ENCODE peak calls at places on chromosomes 5 and 9, in four cellular contexts. U is PC-3, A is brain microvascular endothelial cell, Y is cardiac fibroblast. F is an unnamed sample.
A peak's percentile ranks its signal among the peaks of the same experiment; 100 is the strongest.

GRCh38 chr9:20835364-20836286 is 151.6 kb downstream of the FOCAD start:
- DNase-seq in U (peak; percentile 26), A (peak; percentile 6), Y (peak; percentile 41), F (peak; percentile 24)

GRCh38 chr9:120642129-120642528 is 62.2 kb upstream of the CDK5RAP2 start:
- DNase-seq in U (no peak), A (peak; percentile 17), Y (no peak), F (no peak)

GRCh38 chr9:133928248-133928764 is 63.8 kb downstream of the VAV2 start:
- DNase-seq in U (no peak), A (no peak), Y (no peak), F (no peak)

GRCh38 chr9:6214903-6215302 is 704 bp upstream of the IL33 start:
- DNase-seq in U (no peak), A (no peak), Y (peak; percentile 82), F (peak; percentile 49)

GRCh38 chr5:32725994-32726659 is 15.0 kb downstream of the NPR3 start:
- DNase-seq in U (no peak), A (no peak), Y (peak; percentile 19), F (no peak)

GRCh38 chr5:51398875-51399635 is 15.8 kb downstream of the ISL1 start:
- DNase-seq in U (no peak), A (no peak), Y (no peak), F (no peak)

GRCh38 chr5:39014544-39014943 is 59.7 kb downstream of the RICTOR start:
- DNase-seq in U (no peak), A (peak; percentile 93), Y (peak; percentile 69), F (peak; percentile 72)

GRCh38 chr5:72108200-72109050 is 1.1 kb downstream of the MAP1B start:
- DNase-seq in U (peak; percentile 55), A (peak; percentile 70), Y (peak; percentile 75), F (peak; percentile 60)

GRCh38 chr9:89477811-89478583 is 19.9 kb downstream of the SEMA4D start:
- DNase-seq in U (peak; percentile 71), A (peak; percentile 22), Y (peak; percentile 82), F (no peak)

GRCh38 chr5:56200856-56201638 is 32.1 kb downstream of the ANKRD55 start:
- DNase-seq in U (peak; percentile 71), A (peak; percentile 71), Y (peak; percentile 88), F (peak; percentile 72)

GRCh38 chr5:43484049-43484849 is 584 bp upstream of the TMEM267 start:
- DNase-seq in U (peak; percentile 93), A (peak; percentile 84), Y (peak; percentile 87), F (peak; percentile 83)

GRCh38 chr5:64655596-64655995 is 34.7 kb upstream of the SHISAL2B start:
- DNase-seq in U (no peak), A (no peak), Y (no peak), F (no peak)

GRCh38 chr5:153974131-153974812 is 64.4 kb downstream of the FAM114A2 start:
- DNase-seq in U (peak; percentile 69), A (peak; percentile 58), Y (peak; percentile 71), F (peak; percentile 51)

DNA sequence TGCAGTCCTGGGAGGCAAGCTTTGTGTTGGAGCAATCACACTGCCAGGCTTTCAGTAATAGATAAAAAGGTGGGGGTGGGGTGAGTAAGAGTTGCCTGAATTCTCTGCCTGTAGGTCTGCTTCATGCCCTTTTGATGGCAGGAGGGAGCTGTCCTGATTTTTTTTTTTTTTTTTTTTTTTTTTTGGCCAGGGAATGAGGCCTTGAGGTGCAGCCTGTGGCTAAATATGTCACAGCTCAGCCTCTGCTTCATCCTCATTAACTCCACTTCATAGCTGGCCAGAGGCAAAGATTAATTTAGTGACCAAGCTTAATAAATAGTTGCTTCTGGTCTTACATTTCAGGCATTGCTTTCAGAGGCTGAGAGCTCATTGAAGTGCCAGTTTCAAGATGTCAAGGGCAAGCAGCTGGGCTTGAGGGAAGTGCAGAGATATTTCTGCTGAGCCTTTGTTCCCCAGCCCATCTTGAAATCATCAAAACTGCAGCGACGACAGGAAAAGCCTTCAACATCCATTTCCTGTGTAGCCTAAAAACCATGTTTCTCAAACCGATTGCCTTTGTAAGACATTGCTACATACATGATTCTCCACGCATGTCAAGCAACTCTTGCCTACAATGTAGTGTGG is 134.7 kb downstream of the MACIR start:
- DNase-seq in U (peak; percentile 31), A (no peak), Y (peak; percentile 80), F (peak; percentile 89)
- TF ChIP-seq CTCF in U (peak; percentile 40), A (peak; percentile 36), Y (peak; percentile 37), F (peak; percentile 41)

GRCh38 chr5:174235226-174235992 is 189.9 kb downstream of the NSG2 start:
- DNase-seq in U (no peak), A (no peak), Y (no peak), F (peak; percentile 23)
- H3K4me3 ChIP-seq in U (no peak overlapping the region), A (no peak overlapping the region), Y (no peak overlapping the region), F (no peak overlapping the region)

GRCh38 chr9:76894198-76894597 is 11.7 kb downstream of the PRUNE2 start:
- DNase-seq in U (no peak), A (no peak), Y (no peak), F (no peak)
- TF ChIP-seq CTCF in U (no peak), A (no peak), Y (no peak), F (no peak)

DNA sequence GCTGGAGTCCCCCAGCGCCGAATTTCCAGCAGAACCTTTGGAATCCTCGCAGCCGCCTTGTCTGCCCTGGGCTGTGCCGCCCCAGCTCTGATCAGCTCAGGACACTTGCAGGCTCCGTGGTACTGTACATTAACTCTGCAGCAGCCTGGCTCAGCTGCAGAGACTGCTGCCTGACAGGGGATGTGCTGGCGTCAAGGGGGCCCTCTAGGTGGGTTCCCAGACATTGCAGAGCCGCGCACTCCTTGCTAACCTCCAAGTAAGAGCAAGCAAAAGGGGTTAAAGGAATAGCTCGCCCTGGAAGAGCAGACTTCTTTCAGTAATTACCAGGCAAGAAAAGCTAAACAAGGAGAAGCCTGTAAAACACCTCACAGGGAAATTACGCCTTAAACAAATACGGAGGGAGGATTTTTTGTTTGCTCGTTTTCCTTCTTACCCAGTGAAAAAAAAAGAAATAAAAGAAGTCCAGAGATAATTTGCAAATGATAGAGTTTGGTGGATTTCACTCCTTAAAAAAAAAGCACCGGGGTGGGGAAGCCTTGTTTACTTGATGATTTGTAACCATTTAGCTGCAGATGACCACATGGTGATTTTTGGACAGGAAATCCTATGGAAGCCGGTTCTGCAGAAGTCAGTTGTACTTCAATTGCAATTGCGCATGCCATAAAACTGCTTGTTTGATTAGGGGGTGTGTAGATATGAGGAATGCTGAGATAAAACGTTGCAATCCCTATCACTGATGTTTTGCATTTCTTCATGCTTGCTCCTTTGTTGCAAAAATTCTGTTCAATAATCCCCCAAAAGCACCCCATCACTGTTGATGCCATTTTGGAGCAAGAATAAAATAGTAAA is 305.8 kb downstream of the PDE4D start:
- DNase-seq in U (peak; percentile 54), A (peak; percentile 74), Y (peak; percentile 73), F (peak; percentile 67)
- H3K4me3 ChIP-seq in U (peak overlapping the region; percentile 63), A (peak overlapping the region; percentile 18), Y (no peak overlapping the region), F (peak overlapping the region; percentile 45)

GRCh38 chr9:3675964-3676363 is 150.2 kb upstream of the RFX3 start:
- DNase-seq in U (no peak), A (no peak), Y (no peak), F (peak; percentile 39)
- TF ChIP-seq CTCF in U (no peak), A (no peak), Y (no peak), F (no peak)

GRCh38 chr5:122142480-122142879 is 13.1 kb downstream of the ZNF474 start:
- DNase-seq in U (peak; percentile 69), A (peak; percentile 94), Y (no peak), F (peak; percentile 83)
- H3K4me3 ChIP-seq in U (no peak overlapping the region), A (no peak overlapping the region), Y (no peak overlapping the region), F (no peak overlapping the region)

GRCh38 chr5:82018462-82018861 is 46.6 kb downstream of the ATG10 start:
- DNase-seq in U (no peak), A (no peak), Y (peak; percentile 28), F (peak; percentile 12)
- TF ChIP-seq CTCF in U (no peak), A (no peak), Y (no peak), F (no peak)

GRCh38 chr9:68708089-68708488 is 3.0 kb downstream of the PIP5K1B start:
- DNase-seq in U (no peak), A (no peak), Y (no peak), F (no peak)
- H3K4me3 ChIP-seq in U (no peak overlapping the region), A (no peak overlapping the region), Y (no peak overlapping the region), F (no peak overlapping the region)

GRCh38 chr5:93163010-93163663 is 417.9 kb downstream of the NR2F1-AS1 start:
- DNase-seq in U (peak; percentile 96), A (peak; percentile 62), Y (peak; percentile 90), F (peak; percentile 95)

GRCh38 chr5:93158841-93159240 is 422.2 kb downstream of the NR2F1-AS1 start:
- DNase-seq in U (no peak), A (peak; percentile 31), Y (no peak), F (peak; percentile 78)

GRCh38 chr5:93164690-93165089 is 416.3 kb downstream of the NR2F1-AS1 start:
- DNase-seq in U (peak; percentile 95), A (peak; percentile 64), Y (peak; percentile 94), F (peak; percentile 89)

GRCh38 chr5:93165559-93165958 is 415.5 kb downstream of the NR2F1-AS1 start:
- DNase-seq in U (no peak), A (no peak), Y (no peak), F (no peak)

DNA sequence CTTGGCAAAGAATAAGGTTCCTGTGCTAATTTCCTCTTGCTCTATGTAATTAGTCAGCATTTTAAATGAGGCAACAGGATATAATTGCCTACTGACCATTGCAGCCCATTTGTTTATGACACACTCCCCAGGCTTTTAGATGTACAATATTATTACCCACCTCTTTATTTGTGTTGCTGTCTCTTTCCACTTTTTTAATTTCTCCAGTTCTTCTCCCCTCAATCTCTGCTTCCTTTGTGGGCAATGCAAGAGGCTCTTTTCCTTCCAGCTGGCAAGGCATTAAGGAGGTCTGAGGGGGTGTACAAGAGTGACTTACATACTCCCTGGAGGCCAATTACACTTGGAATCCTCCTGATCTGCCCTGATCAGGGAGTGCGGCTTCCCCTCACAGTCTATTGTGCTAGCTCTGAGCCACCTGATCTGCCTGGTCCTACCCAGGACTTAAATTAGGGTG is 418.8 kb downstream of the NR2F1-AS1 start:
- DNase-seq in U (peak; percentile 51), A (peak; percentile 46), Y (peak; percentile 40), F (peak; percentile 50)
- TF ChIP-seq CTCF in U (no peak), A (no peak), Y (no peak), F (no peak)

F was measured in AG10803.